ENCODE peak calls at places on chromosomes 5 and 9, in four cellular contexts. W, R, G and J are unnamed samples.

GRCh38 chr5:113354056-113354455 is 80.7 kb downstream of the TSSK1B start:
- DNase-seq in W (no peak), R (no peak), G (no peak), J (no peak)

GRCh38 chr5:179339081-179339480 is 6.2 kb downstream of the ADAMTS2 start:
- DNase-seq in W (no peak), R (no peak), G (no peak), J (no peak)

GRCh38 chr5:179530069-179530998 is 20.0 kb upstream of the RUFY1 start:
- DNase-seq in W (peak; percentile 59), R (peak; percentile 81), G (no peak), J (peak; percentile 58)

GRCh38 chr9:124818431-124819281 is 34.6 kb upstream of the WDR38 start:
- DNase-seq in W (peak; percentile 44), R (peak; percentile 39), G (peak; percentile 49), J (no peak)

GRCh38 chr9:37030591-37030939 is 3.5 kb downstream of the PAX5 start:
- DNase-seq in W (no peak), R (no peak), G (no peak), J (no peak)

GRCh38 chr5:120516799-120517198 is 52.7 kb downstream of the PRR16 start:
- DNase-seq in W (no peak), R (no peak), G (no peak), J (no peak)

GRCh38 chr5:137572042-137572695 is 73.0 kb upstream of the SPOCK1 start:
- DNase-seq in W (no peak), R (no peak), G (no peak), J (no peak)

GRCh38 chr5:135880278-135880677 is 15.4 kb downstream of the IL9 start:
- DNase-seq in W (no peak), R (no peak), G (peak; percentile 22), J (no peak)

GRCh38 chr9:113589407-113589806 is 125.9 kb downstream of the RGS3 start:
- DNase-seq in W (no peak), R (no peak), G (no peak), J (peak; percentile 46)

GRCh38 chr9:125393426-125393825 is 131.8 kb downstream of the GAPVD1 start:
- DNase-seq in W (no peak), R (no peak), G (no peak), J (no peak)

GRCh38 chr5:180296778-180297177 is 4.9 kb upstream of the MAPK9 start:
- DNase-seq in W (no peak), R (no peak), G (no peak), J (no peak)

GRCh38 chr5:134541736-134542376 is 16.4 kb downstream of the JADE2 start:
- DNase-seq in W (no peak), R (no peak), G (no peak), J (peak; percentile 35)